ENCODE peak calls at places on chromosomes 13 and 19, in nine cellular contexts. U is stimulated activated CD4-positive, alpha-beta T cell treated with anti-CD3 and anti-CD28 coated beads, Interleukin-2, amount 100 ng/mL, for 48 hours; R is NCI-H2081; T is iris pigment epithelial cell; P is iPS-NIHi11; M is left cardiac atrium; H is A549; X is brain microvascular endothelial cell; Y is esophagus muscularis mucosa. K is an unnamed sample.

GRCh38 chr19:15635016-15635805 is 5.5 kb upstream of the CYP4F3 start:
- DNase-seq in Y (no peak), U (no peak), M (no peak), P (no peak), R (no peak), H (no peak), X (no peak), T (no peak), K (no peak)

GRCh38 chr19:35717665-35718344 is at the start of gene KMT2B:
- DNase-seq in H (peak), R (no peak), M (no peak), U (peak), X (no peak), Y (no peak), P (peak), T (no peak), K (peak)

GRCh38 chr13:33649212-33649917 is 168.6 kb upstream of the RFC3 start:
- DNase-seq in X (no peak), P (no peak), T (peak), H (no peak), R (peak), M (no peak), U (no peak), Y (no peak), K (no peak)

GRCh38 chr13:111337206-111337605 is 16.8 kb downstream of the TEX29 start:
- DNase-seq in U (no peak), X (peak), T (peak), R (no peak), P (no peak), Y (no peak), H (no peak), M (no peak), K (peak)

GRCh38 chr19:46435009-46435408 is 6.3 kb upstream of the PNMA8C start:
- DNase-seq in T (no peak), M (no peak), R (no peak), H (no peak), Y (no peak), X (no peak), P (no peak), U (no peak), K (no peak)

GRCh38 chr13:110387451-110388140 is 80.5 kb downstream of the COL4A2 start:
- DNase-seq in U (no peak), X (peak), T (peak), Y (no peak), P (peak), R (no peak), M (peak), H (no peak), K (no peak)

GRCh38 chr19:49427855-49428546 is 2.8 kb downstream of the GFY start:
- DNase-seq in R (no peak), M (no peak), P (peak), X (no peak), Y (no peak), T (no peak), H (no peak), U (no peak), K (no peak)

GRCh38 chr13:88919970-88920628 is 1248.9 kb downstream of the SLITRK5 start:
- DNase-seq in T (no peak), R (no peak), Y (no peak), P (no peak), H (no peak), M (no peak), U (no peak), X (no peak), K (no peak)

GRCh38 chr19:15779756-15780476 is 7.5 kb upstream of the OR10H5 start:
- DNase-seq in U (no peak), H (peak), P (no peak), T (peak), M (peak), R (no peak), Y (peak), X (no peak), K (no peak)

GRCh38 chr19:1632462-1633268 is 19.8 kb downstream of the TCF3 start:
- DNase-seq in H (peak), X (no peak), P (no peak), Y (no peak), R (no peak), M (no peak), T (no peak), U (no peak), K (no peak)

GRCh38 chr19:610071-610800 is 20.6 kb downstream of the HCN2 start:
- DNase-seq in M (no peak), Y (no peak), H (no peak), R (peak), P (no peak), T (peak), U (peak), X (no peak), K (no peak)

GRCh38 chr19:39830406-39830805 is 3.6 kb downstream of the DYRK1B start:
- DNase-seq in Y (no peak), P (no peak), M (no peak), U (no peak), T (no peak), H (no peak), X (no peak), R (no peak), K (no peak)

GRCh38 chr13:94860981-94861407 is 148.6 kb upstream of the SOX21 start:
- DNase-seq in X (peak), Y (no peak), U (no peak), M (no peak), R (no peak), T (peak), H (no peak), P (no peak), K (no peak)

GRCh38 chr13:68176486-68176885 is 946.4 kb upstream of the PCDH9 start:
- DNase-seq in R (no peak), P (peak), Y (no peak), X (peak), T (peak), M (no peak), H (peak), U (no peak), K (peak)

GRCh38 chr13:49443327-49443688 is 556 bp downstream of the CAB39L start:
- DNase-seq in Y (no peak), T (peak), X (no peak), H (peak), M (no peak), R (peak), U (no peak), P (peak), K (no peak)

GRCh38 chr19:46660008-46660517 is 919 bp downstream of the DACT3 start:
- DNase-seq in P (no peak), T (no peak), H (peak), Y (no peak), M (no peak), X (no peak), U (no peak), R (no peak), K (no peak)

GRCh38 chr13:24995225-24995804 is 100.6 kb upstream of the PABPC3 start:
- DNase-seq in X (peak), U (peak), H (peak), M (peak), P (peak), R (peak), T (peak), Y (peak), K (peak)

GRCh38 chr19:50167314-50167721 is 4.2 kb upstream of the IZUMO2 start:
- DNase-seq in X (no peak), R (no peak), H (no peak), U (no peak), P (peak), Y (no peak), M (no peak), T (no peak), K (no peak)

GRCh38 chr19:31328238-31328637 is 21.0 kb downstream of the TSHZ3 start:
- DNase-seq in Y (no peak), M (no peak), X (no peak), U (no peak), H (no peak), R (no peak), T (no peak), P (no peak), K (no peak)

GRCh38 chr13:32278456-32278855 is 36.7 kb downstream of the ZAR1L start:
- DNase-seq in U (no peak), T (peak), H (no peak), Y (no peak), M (no peak), R (no peak), X (peak), P (no peak), K (peak)

GRCh38 chr13:113666324-113666660 is 727 bp upstream of the GRK1 start:
- DNase-seq in M (no peak), X (no peak), U (no peak), T (no peak), H (no peak), P (no peak), Y (no peak), R (no peak), K (no peak)

GRCh38 chr19:45999653-46000121 is 4.4 kb downstream of the CCDC61 start:
- DNase-seq in P (peak), U (no peak), T (peak), X (no peak), Y (no peak), M (peak), R (no peak), H (peak), K (no peak)

GRCh38 chr13:49610176-49610575 is 18.1 kb upstream of the ARL11 start:
- DNase-seq in R (peak), H (no peak), X (no peak), T (no peak), U (no peak), P (no peak), Y (no peak), M (no peak), K (no peak)

GRCh38 chr13:39773833-39774232 is 118.4 kb downstream of the COG6 start:
- DNase-seq in H (no peak), P (no peak), R (no peak), Y (no peak), U (no peak), X (peak), T (peak), M (no peak), K (no peak)

GRCh38 chr19:41912899-41913475 is 15.3 kb downstream of the ERFL start:
- DNase-seq in U (no peak), T (no peak), M (no peak), X (no peak), R (no peak), H (no peak), Y (no peak), P (peak), K (no peak)

GRCh38 chr13:43293986-43294880 is 270.8 kb downstream of the DNAJC15 start:
- DNase-seq in P (no peak), R (no peak), Y (no peak), M (no peak), T (no peak), X (no peak), U (no peak), H (no peak), K (peak)

GRCh38 chr13:34993470-34993869 is 51.4 kb downstream of the NBEA start:
- DNase-seq in R (no peak), U (no peak), P (no peak), X (peak), H (no peak), Y (no peak), T (peak), M (no peak), K (no peak)

GRCh38 chr13:51270606-51271005 is 48.4 kb downstream of the FAM124A start:
- DNase-seq in U (no peak), R (no peak), M (no peak), T (peak), H (no peak), Y (no peak), X (no peak), P (no peak), K (no peak)

GRCh38 chr13:111398196-111398595 is 77.8 kb downstream of the TEX29 start:
- DNase-seq in H (no peak), P (no peak), U (no peak), M (no peak), X (no peak), R (no peak), Y (no peak), T (no peak), K (no peak)

GRCh38 chr19:1473056-1473400 is 6.0 kb downstream of the C19orf25 start:
- DNase-seq in X (no peak), M (no peak), Y (no peak), U (no peak), R (no peak), H (no peak), T (no peak), P (no peak), K (no peak)

GRCh38 chr13:97346561-97347254 is 87.3 kb upstream of the RAP2A start:
- DNase-seq in H (no peak), Y (no peak), U (no peak), P (no peak), M (no peak), T (no peak), X (no peak), R (no peak), K (no peak)

GRCh38 chr13:37392389-37392788 is 206.2 kb downstream of the POSTN start:
- DNase-seq in P (no peak), M (no peak), U (no peak), H (no peak), R (no peak), X (no peak), T (no peak), Y (no peak), K (no peak)

GRCh38 chr19:32330149-32330548 is 15.3 kb upstream of the ZNF507 start:
- DNase-seq in P (no peak), Y (no peak), T (no peak), M (no peak), R (no peak), U (no peak), H (no peak), X (no peak), K (no peak)

GRCh38 chr19:33273881-33274662 is 28.3 kb downstream of the CEBPA start:
- DNase-seq in H (peak), U (peak), T (peak), P (no peak), X (peak), M (peak), Y (no peak), R (no peak), K (no peak)